ENCODE peak calls at places on chromosomes 11 and 22, in seven cellular contexts. One of them, this sample, is unnamed.

GRCh38 chr11:68327586-68328370 is 15.4 kb downstream of the LRP5 start:
- DNase-seq in T-helper 2 cell: no peak
- DNase-seq in stimulated activated CD4-positive, alpha-beta T cell treated with anti-CD3 and anti-CD28 coated beads, Interleukin-4, amount 100 ng/mL, for 1 hour: no peak
- DNase-seq in substantia nigra: no peak
- DNase-seq in NCI-H1105 treated with DMSO at 0.1 percent for 48 hours: no peak
- DNase-seq in coronary artery: no peak
- DNase-seq in fibroblast of mammary gland: no peak
- DNase-seq in this sample: no peak

GRCh38 chr11:14974723-14975587 is 2.8 kb upstream of the CALCA start:
- DNase-seq in T-helper 2 cell: peak; percentile 38
- DNase-seq in coronary artery: no peak
- DNase-seq in stimulated activated CD4-positive, alpha-beta T cell treated with anti-CD3 and anti-CD28 coated beads, Interleukin-4, amount 100 ng/mL, for 1 hour: peak; percentile 64
- DNase-seq in NCI-H1105 treated with DMSO at 0.1 percent for 48 hours: no peak
- DNase-seq in substantia nigra: no peak
- DNase-seq in fibroblast of mammary gland: peak; percentile 47
- DNase-seq in this sample: no peak

GRCh38 chr11:123559418-123559817 is 95.0 kb downstream of the SCN3B start:
- DNase-seq in coronary artery: no peak
- DNase-seq in fibroblast of mammary gland: no peak
- DNase-seq in stimulated activated CD4-positive, alpha-beta T cell treated with anti-CD3 and anti-CD28 coated beads, Interleukin-4, amount 100 ng/mL, for 1 hour: no peak
- DNase-seq in T-helper 2 cell: no peak
- DNase-seq in NCI-H1105 treated with DMSO at 0.1 percent for 48 hours: peak; percentile 70
- DNase-seq in substantia nigra: no peak
- DNase-seq in this sample: no peak

GRCh38 chr11:123509737-123510578 is 79.9 kb downstream of the GRAMD1B start:
- DNase-seq in substantia nigra: peak; percentile 33
- DNase-seq in NCI-H1105 treated with DMSO at 0.1 percent for 48 hours: no peak
- DNase-seq in fibroblast of mammary gland: peak; percentile 53
- DNase-seq in stimulated activated CD4-positive, alpha-beta T cell treated with anti-CD3 and anti-CD28 coated beads, Interleukin-4, amount 100 ng/mL, for 1 hour: no peak
- DNase-seq in coronary artery: no peak
- DNase-seq in T-helper 2 cell: no peak
- DNase-seq in this sample: no peak

GRCh38 chr11:20712912-20713311 is 43.5 kb downstream of the NELL1 start:
- DNase-seq in fibroblast of mammary gland: no peak
- DNase-seq in substantia nigra: no peak
- DNase-seq in stimulated activated CD4-positive, alpha-beta T cell treated with anti-CD3 and anti-CD28 coated beads, Interleukin-4, amount 100 ng/mL, for 1 hour: no peak
- DNase-seq in T-helper 2 cell: no peak
- DNase-seq in coronary artery: no peak
- DNase-seq in NCI-H1105 treated with DMSO at 0.1 percent for 48 hours: no peak
- DNase-seq in this sample: no peak

GRCh38 chr22:31867386-31868153 is 76.8 kb upstream of the YWHAH start:
- DNase-seq in substantia nigra: no peak
- DNase-seq in NCI-H1105 treated with DMSO at 0.1 percent for 48 hours: no peak
- DNase-seq in T-helper 2 cell: no peak
- DNase-seq in coronary artery: no peak
- DNase-seq in stimulated activated CD4-positive, alpha-beta T cell treated with anti-CD3 and anti-CD28 coated beads, Interleukin-4, amount 100 ng/mL, for 1 hour: no peak
- DNase-seq in fibroblast of mammary gland: no peak
- DNase-seq in this sample: no peak

GRCh38 chr11:67117176-67117575 is 1.9 kb upstream of the KDM2A start:
- DNase-seq in substantia nigra: no peak
- DNase-seq in fibroblast of mammary gland: no peak
- DNase-seq in coronary artery: no peak
- DNase-seq in NCI-H1105 treated with DMSO at 0.1 percent for 48 hours: peak; percentile 60
- DNase-seq in T-helper 2 cell: no peak
- DNase-seq in stimulated activated CD4-positive, alpha-beta T cell treated with anti-CD3 and anti-CD28 coated beads, Interleukin-4, amount 100 ng/mL, for 1 hour: no peak
- DNase-seq in this sample: no peak

GRCh38 chr22:50311606-50312351 is 4.3 kb upstream of the PLXNB2 start:
- DNase-seq in coronary artery: no peak
- DNase-seq in substantia nigra: no peak
- DNase-seq in NCI-H1105 treated with DMSO at 0.1 percent for 48 hours: no peak
- DNase-seq in T-helper 2 cell: no peak
- DNase-seq in stimulated activated CD4-positive, alpha-beta T cell treated with anti-CD3 and anti-CD28 coated beads, Interleukin-4, amount 100 ng/mL, for 1 hour: no peak
- DNase-seq in fibroblast of mammary gland: no peak
- DNase-seq in this sample: no peak

GRCh38 chr22:40498454-40499186 is 128.2 kb downstream of the SGSM3 start:
- DNase-seq in T-helper 2 cell: no peak
- DNase-seq in substantia nigra: no peak
- DNase-seq in fibroblast of mammary gland: peak; percentile 95
- DNase-seq in coronary artery: no peak
- DNase-seq in NCI-H1105 treated with DMSO at 0.1 percent for 48 hours: no peak
- DNase-seq in stimulated activated CD4-positive, alpha-beta T cell treated with anti-CD3 and anti-CD28 coated beads, Interleukin-4, amount 100 ng/mL, for 1 hour: no peak
- DNase-seq in this sample: no peak

GRCh38 chr11:81203876-81204275 is 1529.8 kb downstream of the FAM181B start:
- DNase-seq in substantia nigra: no peak
- DNase-seq in NCI-H1105 treated with DMSO at 0.1 percent for 48 hours: no peak
- DNase-seq in T-helper 2 cell: no peak
- DNase-seq in fibroblast of mammary gland: peak; percentile 21
- DNase-seq in coronary artery: no peak
- DNase-seq in stimulated activated CD4-positive, alpha-beta T cell treated with anti-CD3 and anti-CD28 coated beads, Interleukin-4, amount 100 ng/mL, for 1 hour: no peak
- DNase-seq in this sample: no peak

GRCh38 chr11:120129570-120129969 is 8.3 kb downstream of the TRIM29 start:
- DNase-seq in stimulated activated CD4-positive, alpha-beta T cell treated with anti-CD3 and anti-CD28 coated beads, Interleukin-4, amount 100 ng/mL, for 1 hour: no peak
- DNase-seq in fibroblast of mammary gland: no peak
- DNase-seq in substantia nigra: no peak
- DNase-seq in coronary artery: no peak
- DNase-seq in NCI-H1105 treated with DMSO at 0.1 percent for 48 hours: no peak
- DNase-seq in T-helper 2 cell: no peak
- DNase-seq in this sample: no peak

GRCh38 chr11:99973993-99974392 is 713.1 kb upstream of the ARHGAP42 start:
- DNase-seq in fibroblast of mammary gland: no peak
- DNase-seq in T-helper 2 cell: no peak
- DNase-seq in NCI-H1105 treated with DMSO at 0.1 percent for 48 hours: no peak
- DNase-seq in substantia nigra: no peak
- DNase-seq in stimulated activated CD4-positive, alpha-beta T cell treated with anti-CD3 and anti-CD28 coated beads, Interleukin-4, amount 100 ng/mL, for 1 hour: no peak
- DNase-seq in coronary artery: no peak
- DNase-seq in this sample: no peak

GRCh38 chr22:36853407-36854099 is 7.3 kb upstream of the NCF4 start:
- DNase-seq in T-helper 2 cell: peak; percentile 84
- DNase-seq in coronary artery: no peak
- DNase-seq in NCI-H1105 treated with DMSO at 0.1 percent for 48 hours: peak; percentile 4
- DNase-seq in substantia nigra: peak; percentile 7
- DNase-seq in stimulated activated CD4-positive, alpha-beta T cell treated with anti-CD3 and anti-CD28 coated beads, Interleukin-4, amount 100 ng/mL, for 1 hour: peak; percentile 91
- DNase-seq in fibroblast of mammary gland: peak; percentile 55
- DNase-seq in this sample: no peak

GRCh38 chr11:105781807-105782206 is 171.9 kb downstream of the GRIA4 start:
- DNase-seq in substantia nigra: no peak
- DNase-seq in coronary artery: no peak
- DNase-seq in stimulated activated CD4-positive, alpha-beta T cell treated with anti-CD3 and anti-CD28 coated beads, Interleukin-4, amount 100 ng/mL, for 1 hour: no peak
- DNase-seq in T-helper 2 cell: no peak
- DNase-seq in NCI-H1105 treated with DMSO at 0.1 percent for 48 hours: peak; percentile 60
- DNase-seq in fibroblast of mammary gland: no peak
- DNase-seq in this sample: no peak

GRCh38 chr11:19232910-19233503 is 7.7 kb downstream of the E2F8 start:
- DNase-seq in substantia nigra: no peak
- DNase-seq in NCI-H1105 treated with DMSO at 0.1 percent for 48 hours: no peak
- DNase-seq in fibroblast of mammary gland: peak; percentile 91
- DNase-seq in stimulated activated CD4-positive, alpha-beta T cell treated with anti-CD3 and anti-CD28 coated beads, Interleukin-4, amount 100 ng/mL, for 1 hour: no peak
- DNase-seq in coronary artery: no peak
- DNase-seq in T-helper 2 cell: no peak
- DNase-seq in this sample: no peak

GRCh38 chr11:47391077-47391583 is 12.8 kb upstream of the SPI1 start:
- DNase-seq in stimulated activated CD4-positive, alpha-beta T cell treated with anti-CD3 and anti-CD28 coated beads, Interleukin-4, amount 100 ng/mL, for 1 hour: no peak
- DNase-seq in substantia nigra: no peak
- DNase-seq in coronary artery: no peak
- DNase-seq in fibroblast of mammary gland: no peak
- DNase-seq in NCI-H1105 treated with DMSO at 0.1 percent for 48 hours: no peak
- DNase-seq in T-helper 2 cell: no peak
- DNase-seq in this sample: no peak

GRCh38 chr11:44633641-44634040 is 68.2 kb downstream of the CD82 start:
- DNase-seq in coronary artery: no peak
- DNase-seq in fibroblast of mammary gland: no peak
- DNase-seq in stimulated activated CD4-positive, alpha-beta T cell treated with anti-CD3 and anti-CD28 coated beads, Interleukin-4, amount 100 ng/mL, for 1 hour: no peak
- DNase-seq in NCI-H1105 treated with DMSO at 0.1 percent for 48 hours: peak; percentile 24
- DNase-seq in T-helper 2 cell: no peak
- DNase-seq in substantia nigra: no peak
- DNase-seq in this sample: no peak

GRCh38 chr11:115456019-115456418 is 48.2 kb downstream of the CADM1 start:
- DNase-seq in coronary artery: no peak
- DNase-seq in NCI-H1105 treated with DMSO at 0.1 percent for 48 hours: no peak
- DNase-seq in fibroblast of mammary gland: no peak
- DNase-seq in substantia nigra: no peak
- DNase-seq in T-helper 2 cell: no peak
- DNase-seq in stimulated activated CD4-positive, alpha-beta T cell treated with anti-CD3 and anti-CD28 coated beads, Interleukin-4, amount 100 ng/mL, for 1 hour: no peak
- DNase-seq in this sample: no peak

GRCh38 chr11:47967577-47968230 is 12.7 kb upstream of the PTPRJ start:
- DNase-seq in T-helper 2 cell: no peak
- DNase-seq in fibroblast of mammary gland: peak; percentile 49
- DNase-seq in substantia nigra: no peak
- DNase-seq in stimulated activated CD4-positive, alpha-beta T cell treated with anti-CD3 and anti-CD28 coated beads, Interleukin-4, amount 100 ng/mL, for 1 hour: no peak
- DNase-seq in NCI-H1105 treated with DMSO at 0.1 percent for 48 hours: no peak
- DNase-seq in coronary artery: no peak
- DNase-seq in this sample: no peak

GRCh38 chr11:114195981-114196731 is 100.0 kb upstream of the NNMT start:
- DNase-seq in T-helper 2 cell: no peak
- DNase-seq in fibroblast of mammary gland: peak; percentile 52
- DNase-seq in NCI-H1105 treated with DMSO at 0.1 percent for 48 hours: no peak
- DNase-seq in substantia nigra: no peak
- DNase-seq in stimulated activated CD4-positive, alpha-beta T cell treated with anti-CD3 and anti-CD28 coated beads, Interleukin-4, amount 100 ng/mL, for 1 hour: no peak
- DNase-seq in coronary artery: no peak
- DNase-seq in this sample: no peak

GRCh38 chr11:122754553-122755322 is 83.6 kb upstream of the CRTAM start:
- DNase-seq in fibroblast of mammary gland: no peak
- DNase-seq in substantia nigra: no peak
- DNase-seq in NCI-H1105 treated with DMSO at 0.1 percent for 48 hours: no peak
- DNase-seq in coronary artery: no peak
- DNase-seq in stimulated activated CD4-positive, alpha-beta T cell treated with anti-CD3 and anti-CD28 coated beads, Interleukin-4, amount 100 ng/mL, for 1 hour: no peak
- DNase-seq in T-helper 2 cell: no peak
- DNase-seq in this sample: no peak

GRCh38 chr11:35367491-35367890 is 51.9 kb downstream of the SLC1A2 start:
- DNase-seq in coronary artery: no peak
- DNase-seq in fibroblast of mammary gland: peak; percentile 83
- DNase-seq in T-helper 2 cell: no peak
- DNase-seq in NCI-H1105 treated with DMSO at 0.1 percent for 48 hours: no peak
- DNase-seq in substantia nigra: no peak
- DNase-seq in stimulated activated CD4-positive, alpha-beta T cell treated with anti-CD3 and anti-CD28 coated beads, Interleukin-4, amount 100 ng/mL, for 1 hour: no peak
- DNase-seq in this sample: no peak

GRCh38 chr22:32331918-32332725 is 25.5 kb upstream of the RFPL3 start:
- DNase-seq in substantia nigra: no peak
- DNase-seq in NCI-H1105 treated with DMSO at 0.1 percent for 48 hours: no peak
- DNase-seq in stimulated activated CD4-positive, alpha-beta T cell treated with anti-CD3 and anti-CD28 coated beads, Interleukin-4, amount 100 ng/mL, for 1 hour: no peak
- DNase-seq in T-helper 2 cell: no peak
- DNase-seq in fibroblast of mammary gland: no peak
- DNase-seq in coronary artery: peak; percentile 40
- DNase-seq in this sample: no peak

GRCh38 chr22:21945453-21946261 is 7.0 kb downstream of the PPM1F start:
- DNase-seq in stimulated activated CD4-positive, alpha-beta T cell treated with anti-CD3 and anti-CD28 coated beads, Interleukin-4, amount 100 ng/mL, for 1 hour: no peak
- DNase-seq in coronary artery: no peak
- DNase-seq in NCI-H1105 treated with DMSO at 0.1 percent for 48 hours: no peak
- DNase-seq in substantia nigra: no peak
- DNase-seq in T-helper 2 cell: no peak
- DNase-seq in fibroblast of mammary gland: no peak
- DNase-seq in this sample: no peak

GRCh38 chr11:79201637-79202347 is 239.0 kb downstream of the TENM4 start:
- DNase-seq in stimulated activated CD4-positive, alpha-beta T cell treated with anti-CD3 and anti-CD28 coated beads, Interleukin-4, amount 100 ng/mL, for 1 hour: no peak
- DNase-seq in NCI-H1105 treated with DMSO at 0.1 percent for 48 hours: no peak
- DNase-seq in substantia nigra: no peak
- DNase-seq in coronary artery: no peak
- DNase-seq in T-helper 2 cell: no peak
- DNase-seq in fibroblast of mammary gland: peak; percentile 15
- DNase-seq in this sample: no peak

GRCh38 chr22:17368727-17369552 is at the start of gene CECR2:
- DNase-seq in NCI-H1105 treated with DMSO at 0.1 percent for 48 hours: peak; percentile 68
- DNase-seq in coronary artery: no peak
- DNase-seq in substantia nigra: peak; percentile 58
- DNase-seq in stimulated activated CD4-positive, alpha-beta T cell treated with anti-CD3 and anti-CD28 coated beads, Interleukin-4, amount 100 ng/mL, for 1 hour: peak; percentile 2
- DNase-seq in fibroblast of mammary gland: no peak
- DNase-seq in T-helper 2 cell: no peak
- DNase-seq in this sample: peak; percentile 12